ENCODE peak calls at places on chromosomes 2 and 18, in four cellular contexts. R, K, W and O are unnamed samples.

GRCh38 chr2:239714116-239714515 is 311.0 kb downstream of the NDUFA10 start:
- DNase-seq in R (no peak), K (no peak), W (no peak), O (no peak)

GRCh38 chr18:74745658-74746403 is 148.2 kb downstream of the ZNF407 start:
- DNase-seq in R (peak), K (peak), W (no peak), O (peak)

GRCh38 chr2:28610583-28611201 is 114.8 kb downstream of the PLB1 start:
- DNase-seq in R (peak), K (peak), W (no peak), O (no peak)

GRCh38 chr18:31503011-31503410 is 5.0 kb downstream of the DSG2 start:
- DNase-seq in R (no peak), K (no peak), W (no peak), O (no peak)

GRCh38 chr2:10873171-10873570 is 38.6 kb upstream of the KCNF1 start:
- DNase-seq in R (no peak), K (no peak), W (no peak), O (no peak)

GRCh38 chr18:21163647-21164625 is 52.3 kb upstream of the ROCK1 start:
- DNase-seq in R (no peak), K (no peak), W (no peak), O (no peak)

GRCh38 chr2:210965472-210965871 is 409.1 kb downstream of the CPS1 start:
- DNase-seq in R (no peak), K (no peak), W (no peak), O (no peak)

GRCh38 chr2:26344581-26345283 is 1.2 kb upstream of the SELENOI start:
- DNase-seq in R (peak), K (peak), W (no peak), O (no peak)

GRCh38 chr2:176130917-176131616 is 1.6 kb downstream of the HOXD8 start:
- DNase-seq in R (no peak), K (no peak), W (no peak), O (no peak)

GRCh38 chr2:136135924-136136906 is 18.3 kb upstream of the CXCR4 start:
- DNase-seq in R (no peak), K (no peak), W (no peak), O (no peak)

GRCh38 chr2:46993501-46993900 is 77.9 kb upstream of the MCFD2 start:
- DNase-seq in R (no peak), K (no peak), W (no peak), O (peak)

GRCh38 chr2:55437515-55438390 is 18.1 kb upstream of the CCDC88A start:
- DNase-seq in R (no peak), K (no peak), W (no peak), O (no peak)

GRCh38 chr2:223612501-223612900 is 10.3 kb upstream of the SCG2 start:
- DNase-seq in R (no peak), K (no peak), W (no peak), O (no peak)

GRCh38 chr18:34023471-34023870 is 201.2 kb downstream of the NOL4 start:
- DNase-seq in R (no peak), K (no peak), W (no peak), O (no peak)

GRCh38 chr2:68734688-68735525 is at the start of gene ARHGAP25:
- DNase-seq in R (no peak), K (no peak), W (peak), O (no peak)

GRCh38 chr2:96146881-96147592 is 1.8 kb upstream of the DUSP2 start:
- DNase-seq in R (no peak), K (no peak), W (no peak), O (peak)

GRCh38 chr2:66890286-66890812 is 455.4 kb downstream of the MEIS1 start:
- DNase-seq in R (no peak), K (no peak), W (no peak), O (no peak)

GRCh38 chr2:43010428-43011141 is 215.8 kb downstream of the ZFP36L2 start:
- DNase-seq in R (no peak), K (no peak), W (no peak), O (no peak)

GRCh38 chr2:239355724-239356123 is 45.1 kb downstream of the HDAC4 start:
- DNase-seq in R (no peak), K (no peak), W (no peak), O (no peak)

GRCh38 chr2:168192839-168193616 is 54.4 kb downstream of the STK39 start:
- DNase-seq in R (no peak), K (no peak), W (no peak), O (no peak)

GRCh38 chr2:231800493-231801091 is 14.3 kb downstream of the COPS7B start:
- DNase-seq in R (peak), K (peak), W (no peak), O (peak)

GRCh38 chr2:216012830-216013079 is 596 bp downstream of the MREG start:
- DNase-seq in R (no peak), K (no peak), W (no peak), O (peak)

GRCh38 chr18:76658627-76659026 is 163.6 kb upstream of the ZNF516 start:
- DNase-seq in R (no peak), K (peak), W (no peak), O (peak)

GRCh38 chr2:84694088-84694622 is 177.9 kb downstream of the DNAH6 start:
- DNase-seq in R (no peak), K (no peak), W (no peak), O (no peak)

GRCh38 chr18:29164993-29165599 is 988.2 kb upstream of the CDH2 start:
- DNase-seq in R (peak), K (no peak), W (no peak), O (no peak)

GRCh38 chr18:11500153-11501122 is 109.0 kb upstream of the SLC35G4 start:
- DNase-seq in R (peak), K (no peak), W (peak), O (no peak)

GRCh38 chr2:15905267-15905645 is 35.1 kb upstream of the MYCN start:
- DNase-seq in R (no peak), K (no peak), W (no peak), O (no peak)

GRCh38 chr2:86038291-86039081 is 67.2 kb downstream of the POLR1A start:
- DNase-seq in R (no peak), K (no peak), W (no peak), O (no peak)

GRCh38 chr2:221975151-221975550 is 323.6 kb downstream of the PAX3 start:
- DNase-seq in R (no peak), K (no peak), W (no peak), O (no peak)

GRCh38 chr18:48913201-48913600 is 37.6 kb downstream of the SMAD7 start:
- DNase-seq in R (no peak), K (no peak), W (no peak), O (no peak)

GRCh38 chr2:152336103-152336853 is 1.3 kb downstream of the FMNL2 start:
- DNase-seq in R (peak), K (no peak), W (no peak), O (peak)

GRCh38 chr2:26477911-26478253 is at the start of gene OTOF:
- DNase-seq in R (no peak), K (no peak), W (no peak), O (peak)

GRCh38 chr2:172102858-172103359 is at the start of gene DLX2:
- DNase-seq in R (peak), K (peak), W (no peak), O (peak)

GRCh38 chr2:11753886-11754704 is 7.7 kb downstream of the LPIN1 start:
- DNase-seq in R (no peak), K (no peak), W (peak), O (peak)

GRCh38 chr18:22432672-22433137 is 15.0 kb upstream of the CTAGE1 start:
- DNase-seq in R (no peak), K (peak), W (no peak), O (no peak)

GRCh38 chr18:56861244-56861643 is 210.1 kb downstream of the WDR7 start:
- DNase-seq in R (no peak), K (no peak), W (no peak), O (no peak)

GRCh38 chr2:69013837-69014796 is 1.1 kb downstream of the ANTXR1 start:
- DNase-seq in R (no peak), K (no peak), W (no peak), O (peak)

GRCh38 chr18:50006470-50007046 is 188.4 kb downstream of the MYO5B start:
- DNase-seq in R (no peak), K (no peak), W (no peak), O (no peak)
- TF ChIP-seq MXI1 in R (no peak), K (no peak), W (no peak), O (no peak)

DNA sequence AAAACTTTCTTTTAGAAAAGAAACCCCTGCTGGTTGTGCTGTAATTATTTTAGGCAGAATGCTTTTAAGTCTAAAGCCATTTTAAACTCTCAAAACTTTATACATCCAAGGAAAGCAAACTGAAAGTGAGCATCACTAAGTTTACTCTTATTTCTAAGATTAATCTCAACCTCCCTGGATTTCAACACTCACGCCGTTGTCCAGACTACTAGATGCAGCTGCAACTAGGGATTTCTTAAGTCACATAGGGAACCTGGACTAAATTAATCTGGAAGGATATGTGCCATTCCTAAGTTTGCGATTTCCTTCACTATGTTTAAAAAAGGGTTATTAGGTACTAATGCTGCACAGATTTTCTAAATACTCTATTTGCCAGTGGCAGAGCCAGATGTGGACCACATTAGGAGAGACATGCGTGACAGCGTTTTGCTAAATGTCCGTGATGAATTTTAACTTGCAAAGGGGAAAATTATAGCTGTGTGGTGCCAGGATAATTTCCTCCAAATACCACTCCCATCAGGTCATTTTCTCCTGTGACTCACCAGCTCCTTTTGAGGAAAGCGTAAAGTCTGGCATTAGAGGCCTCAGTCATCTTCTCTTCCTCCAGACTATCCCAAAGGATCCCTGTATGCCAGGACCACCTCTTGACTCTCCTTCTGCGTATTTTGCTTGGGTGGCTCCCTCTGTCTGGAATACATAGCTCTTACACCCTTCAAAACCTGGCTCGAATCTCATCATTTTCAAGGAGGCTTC is 143.7 kb downstream of the ATL2 start:
- DNase-seq in R (no peak), K (no peak), W (no peak), O (no peak)
- TF ChIP-seq FOXM1 in R (no peak), K (no peak), W (no peak), O (no peak)

GRCh38 chr18:35572644-35573043 is 8.9 kb upstream of the GALNT1 start:
- DNase-seq in R (no peak), K (no peak), W (no peak), O (no peak)
- TF ChIP-seq MXI1 in R (no peak), K (no peak), W (no peak), O (no peak)

GRCh38 chr2:8525582-8526402 is 156.1 kb upstream of the ID2 start:
- DNase-seq in R (peak), K (peak), W (peak), O (peak)
- TF ChIP-seq FOXM1 in R (no peak), K (peak), W (peak), O (no peak)

GRCh38 chr2:236577481-236578410 is 8.1 kb downstream of the ACKR3 start:
- DNase-seq in R (no peak), K (no peak), W (no peak), O (no peak)
- TF ChIP-seq MXI1 in R (no peak), K (no peak), W (no peak), O (no peak)

GRCh38 chr2:108194409-108195132 is 45.2 kb upstream of the SULT1C3 start:
- DNase-seq in R (no peak), K (no peak), W (no peak), O (peak)
- TF ChIP-seq FOXM1 in R (no peak), K (no peak), W (no peak), O (no peak)

DNA sequence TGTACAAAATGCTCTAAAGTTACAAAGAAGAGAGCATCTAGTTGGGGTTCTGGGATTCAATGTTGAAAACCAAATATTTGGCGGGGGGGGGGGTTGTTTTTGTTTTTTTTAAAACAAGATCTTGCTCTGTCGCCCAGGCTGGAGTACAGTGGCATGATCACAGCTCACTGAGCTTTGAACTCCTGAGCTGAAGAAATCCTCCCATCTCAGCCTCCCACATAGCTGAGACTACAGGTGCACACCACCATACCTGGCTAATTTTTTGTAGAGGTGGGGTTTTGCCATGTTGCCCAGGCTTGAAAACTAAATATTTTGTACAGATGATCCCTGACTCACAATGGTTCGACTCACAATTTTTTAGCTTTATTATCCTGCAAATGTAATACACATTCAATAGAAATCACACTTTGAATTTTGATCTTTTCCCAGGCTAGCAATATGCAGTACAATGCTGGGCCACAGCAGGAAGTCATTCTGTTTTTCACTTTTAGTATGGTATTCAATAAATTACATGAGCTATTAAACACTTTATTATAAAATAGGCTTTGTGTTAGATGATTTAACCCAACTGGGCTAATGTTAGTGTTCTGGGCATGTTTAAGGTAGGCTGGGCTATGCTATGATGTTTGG is 7.6 kb downstream of the BARD1 start:
- DNase-seq in R (no peak), K (no peak), W (no peak), O (no peak)
- TF ChIP-seq MXI1 in R (no peak), K (no peak), W (no peak), O (no peak)

DNA sequence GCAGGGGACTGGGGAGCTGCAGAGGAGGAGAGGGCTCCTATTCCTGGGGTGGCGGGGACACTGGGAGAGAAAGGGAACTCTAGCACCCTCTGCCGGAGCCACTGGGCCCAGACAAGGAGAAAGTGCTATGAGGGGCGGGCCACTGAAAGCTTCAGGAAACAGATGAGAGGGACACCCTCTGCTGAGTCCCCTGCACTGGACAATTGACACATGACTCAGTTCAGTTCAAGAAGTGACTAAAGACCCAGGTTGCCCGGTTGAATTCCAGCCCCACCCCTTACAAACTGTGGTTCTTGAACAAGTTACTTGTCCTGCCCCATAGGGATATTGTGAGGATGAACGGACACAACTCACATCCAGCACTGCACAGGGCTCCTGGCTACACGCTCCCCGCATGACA is 5.0 kb downstream of the RUFY4 start:
- DNase-seq in R (peak), K (peak), W (no peak), O (no peak)
- TF ChIP-seq FOXM1 in R (no peak), K (no peak), W (no peak), O (no peak)